ENCODE peak calls at places on chromosomes 7 and 10, in eight cellular contexts. One of them, this sample, is unnamed.

GRCh38 chr10:34251177-34251576 is 563.9 kb downstream of the PARD3 start:
- DNase-seq in T-helper 2 cell: no peak
- DNase-seq in tibial artery: no peak
- DNase-seq in Daoy: no peak
- DNase-seq in NCI-H2227 treated with DMSO at 0.1 percent for 48 hours: no peak
- DNase-seq in activated T-helper 1 cell treated with anti-CD3 and anti-CD28 coated beads, Interleukin-12 subunit alpha, Interleukin-12 subunit beta, Interleukin-2, Interleukin-4 antibody, amounts not matched to agents 30 ng/mL and 10 ng/mL and 1 ng/mL, durations not matched to agents 14 hours and 24 hours and 36 hours: no peak
- DNase-seq in glutamatergic neuron: no peak
- DNase-seq in mucosa of gallbladder: no peak
- DNase-seq in this sample: no peak

GRCh38 chr10:24989867-24990266 is 26.1 kb downstream of the ENKUR start:
- DNase-seq in glutamatergic neuron: no peak
- DNase-seq in Daoy: no peak
- DNase-seq in NCI-H2227 treated with DMSO at 0.1 percent for 48 hours: no peak
- DNase-seq in mucosa of gallbladder: no peak
- DNase-seq in activated T-helper 1 cell treated with anti-CD3 and anti-CD28 coated beads, Interleukin-12 subunit alpha, Interleukin-12 subunit beta, Interleukin-2, Interleukin-4 antibody, amounts not matched to agents 30 ng/mL and 10 ng/mL and 1 ng/mL, durations not matched to agents 14 hours and 24 hours and 36 hours: no peak
- DNase-seq in T-helper 2 cell: no peak
- DNase-seq in tibial artery: no peak
- DNase-seq in this sample: no peak

GRCh38 chr7:151756076-151756731 is 120.7 kb downstream of the PRKAG2 start:
- DNase-seq in mucosa of gallbladder: no peak
- DNase-seq in glutamatergic neuron: no peak
- DNase-seq in T-helper 2 cell: peak
- DNase-seq in tibial artery: no peak
- DNase-seq in Daoy: peak
- DNase-seq in NCI-H2227 treated with DMSO at 0.1 percent for 48 hours: no peak
- DNase-seq in activated T-helper 1 cell treated with anti-CD3 and anti-CD28 coated beads, Interleukin-12 subunit alpha, Interleukin-12 subunit beta, Interleukin-2, Interleukin-4 antibody, amounts not matched to agents 30 ng/mL and 10 ng/mL and 1 ng/mL, durations not matched to agents 14 hours and 24 hours and 36 hours: peak
- DNase-seq in this sample: peak

GRCh38 chr10:22676435-22676834 is 37.9 kb downstream of the PIP4K2A start:
- DNase-seq in T-helper 2 cell: no peak
- DNase-seq in NCI-H2227 treated with DMSO at 0.1 percent for 48 hours: no peak
- DNase-seq in Daoy: no peak
- DNase-seq in tibial artery: no peak
- DNase-seq in activated T-helper 1 cell treated with anti-CD3 and anti-CD28 coated beads, Interleukin-12 subunit alpha, Interleukin-12 subunit beta, Interleukin-2, Interleukin-4 antibody, amounts not matched to agents 30 ng/mL and 10 ng/mL and 1 ng/mL, durations not matched to agents 14 hours and 24 hours and 36 hours: no peak
- DNase-seq in mucosa of gallbladder: no peak
- DNase-seq in glutamatergic neuron: no peak
- DNase-seq in this sample: no peak

GRCh38 chr7:4762121-4763055 is 13.0 kb upstream of the AP5Z1 start:
- DNase-seq in glutamatergic neuron: no peak
- DNase-seq in NCI-H2227 treated with DMSO at 0.1 percent for 48 hours: no peak
- DNase-seq in tibial artery: no peak
- DNase-seq in mucosa of gallbladder: no peak
- DNase-seq in T-helper 2 cell: no peak
- DNase-seq in Daoy: no peak
- DNase-seq in activated T-helper 1 cell treated with anti-CD3 and anti-CD28 coated beads, Interleukin-12 subunit alpha, Interleukin-12 subunit beta, Interleukin-2, Interleukin-4 antibody, amounts not matched to agents 30 ng/mL and 10 ng/mL and 1 ng/mL, durations not matched to agents 14 hours and 24 hours and 36 hours: no peak
- DNase-seq in this sample: no peak

GRCh38 chr10:78894089-78894840 is 174.5 kb upstream of the ZMIZ1 start:
- DNase-seq in tibial artery: no peak
- DNase-seq in NCI-H2227 treated with DMSO at 0.1 percent for 48 hours: no peak
- DNase-seq in mucosa of gallbladder: no peak
- DNase-seq in glutamatergic neuron: no peak
- DNase-seq in activated T-helper 1 cell treated with anti-CD3 and anti-CD28 coated beads, Interleukin-12 subunit alpha, Interleukin-12 subunit beta, Interleukin-2, Interleukin-4 antibody, amounts not matched to agents 30 ng/mL and 10 ng/mL and 1 ng/mL, durations not matched to agents 14 hours and 24 hours and 36 hours: no peak
- DNase-seq in Daoy: no peak
- DNase-seq in T-helper 2 cell: no peak
- DNase-seq in this sample: no peak

GRCh38 chr7:24192053-24192452 is 91.9 kb upstream of the NPY start:
- DNase-seq in activated T-helper 1 cell treated with anti-CD3 and anti-CD28 coated beads, Interleukin-12 subunit alpha, Interleukin-12 subunit beta, Interleukin-2, Interleukin-4 antibody, amounts not matched to agents 30 ng/mL and 10 ng/mL and 1 ng/mL, durations not matched to agents 14 hours and 24 hours and 36 hours: no peak
- DNase-seq in T-helper 2 cell: no peak
- DNase-seq in NCI-H2227 treated with DMSO at 0.1 percent for 48 hours: no peak
- DNase-seq in tibial artery: no peak
- DNase-seq in Daoy: peak
- DNase-seq in glutamatergic neuron: no peak
- DNase-seq in mucosa of gallbladder: no peak
- DNase-seq in this sample: no peak

GRCh38 chr10:124722812-124723783 is 21.1 kb downstream of the FAM53B start:
- DNase-seq in mucosa of gallbladder: no peak
- DNase-seq in T-helper 2 cell: peak
- DNase-seq in NCI-H2227 treated with DMSO at 0.1 percent for 48 hours: no peak
- DNase-seq in Daoy: no peak
- DNase-seq in glutamatergic neuron: no peak
- DNase-seq in tibial artery: peak
- DNase-seq in activated T-helper 1 cell treated with anti-CD3 and anti-CD28 coated beads, Interleukin-12 subunit alpha, Interleukin-12 subunit beta, Interleukin-2, Interleukin-4 antibody, amounts not matched to agents 30 ng/mL and 10 ng/mL and 1 ng/mL, durations not matched to agents 14 hours and 24 hours and 36 hours: peak
- DNase-seq in this sample: no peak

GRCh38 chr7:25672476-25672875 is 444.2 kb upstream of the NPVF start:
- DNase-seq in glutamatergic neuron: no peak
- DNase-seq in tibial artery: no peak
- DNase-seq in Daoy: no peak
- DNase-seq in activated T-helper 1 cell treated with anti-CD3 and anti-CD28 coated beads, Interleukin-12 subunit alpha, Interleukin-12 subunit beta, Interleukin-2, Interleukin-4 antibody, amounts not matched to agents 30 ng/mL and 10 ng/mL and 1 ng/mL, durations not matched to agents 14 hours and 24 hours and 36 hours: no peak
- DNase-seq in mucosa of gallbladder: no peak
- DNase-seq in NCI-H2227 treated with DMSO at 0.1 percent for 48 hours: no peak
- DNase-seq in T-helper 2 cell: no peak
- DNase-seq in this sample: no peak

GRCh38 chr7:131753620-131754222 is 197.3 kb upstream of the PODXL start:
- DNase-seq in T-helper 2 cell: no peak
- DNase-seq in tibial artery: no peak
- DNase-seq in NCI-H2227 treated with DMSO at 0.1 percent for 48 hours: peak
- DNase-seq in glutamatergic neuron: peak
- DNase-seq in Daoy: peak
- DNase-seq in activated T-helper 1 cell treated with anti-CD3 and anti-CD28 coated beads, Interleukin-12 subunit alpha, Interleukin-12 subunit beta, Interleukin-2, Interleukin-4 antibody, amounts not matched to agents 30 ng/mL and 10 ng/mL and 1 ng/mL, durations not matched to agents 14 hours and 24 hours and 36 hours: no peak
- DNase-seq in mucosa of gallbladder: no peak
- DNase-seq in this sample: no peak

GRCh38 chr10:62087341-62087740 is 181.3 kb downstream of the RTKN2 start:
- DNase-seq in mucosa of gallbladder: no peak
- DNase-seq in NCI-H2227 treated with DMSO at 0.1 percent for 48 hours: no peak
- DNase-seq in activated T-helper 1 cell treated with anti-CD3 and anti-CD28 coated beads, Interleukin-12 subunit alpha, Interleukin-12 subunit beta, Interleukin-2, Interleukin-4 antibody, amounts not matched to agents 30 ng/mL and 10 ng/mL and 1 ng/mL, durations not matched to agents 14 hours and 24 hours and 36 hours: no peak
- DNase-seq in glutamatergic neuron: no peak
- DNase-seq in T-helper 2 cell: no peak
- DNase-seq in Daoy: no peak
- DNase-seq in tibial artery: no peak
- DNase-seq in this sample: no peak

GRCh38 chr10:74855027-74855426 is 28.6 kb downstream of the KAT6B start:
- DNase-seq in NCI-H2227 treated with DMSO at 0.1 percent for 48 hours: no peak
- DNase-seq in T-helper 2 cell: no peak
- DNase-seq in tibial artery: no peak
- DNase-seq in activated T-helper 1 cell treated with anti-CD3 and anti-CD28 coated beads, Interleukin-12 subunit alpha, Interleukin-12 subunit beta, Interleukin-2, Interleukin-4 antibody, amounts not matched to agents 30 ng/mL and 10 ng/mL and 1 ng/mL, durations not matched to agents 14 hours and 24 hours and 36 hours: no peak
- DNase-seq in mucosa of gallbladder: no peak
- DNase-seq in glutamatergic neuron: no peak
- DNase-seq in Daoy: no peak
- DNase-seq in this sample: no peak

GRCh38 chr7:16404631-16405030 is 16.7 kb downstream of the CRPPA start:
- DNase-seq in T-helper 2 cell: no peak
- DNase-seq in glutamatergic neuron: no peak
- DNase-seq in activated T-helper 1 cell treated with anti-CD3 and anti-CD28 coated beads, Interleukin-12 subunit alpha, Interleukin-12 subunit beta, Interleukin-2, Interleukin-4 antibody, amounts not matched to agents 30 ng/mL and 10 ng/mL and 1 ng/mL, durations not matched to agents 14 hours and 24 hours and 36 hours: no peak
- DNase-seq in NCI-H2227 treated with DMSO at 0.1 percent for 48 hours: no peak
- DNase-seq in Daoy: no peak
- DNase-seq in mucosa of gallbladder: no peak
- DNase-seq in tibial artery: no peak
- DNase-seq in this sample: no peak

GRCh38 chr7:140225562-140226249 is 48.9 kb upstream of the KDM7A start:
- DNase-seq in NCI-H2227 treated with DMSO at 0.1 percent for 48 hours: no peak
- DNase-seq in T-helper 2 cell: no peak
- DNase-seq in tibial artery: no peak
- DNase-seq in activated T-helper 1 cell treated with anti-CD3 and anti-CD28 coated beads, Interleukin-12 subunit alpha, Interleukin-12 subunit beta, Interleukin-2, Interleukin-4 antibody, amounts not matched to agents 30 ng/mL and 10 ng/mL and 1 ng/mL, durations not matched to agents 14 hours and 24 hours and 36 hours: peak
- DNase-seq in Daoy: no peak
- DNase-seq in mucosa of gallbladder: no peak
- DNase-seq in glutamatergic neuron: no peak
- DNase-seq in this sample: no peak

GRCh38 chr10:9302142-9302746 is 1247.8 kb downstream of the GATA3 start:
- DNase-seq in Daoy: peak
- DNase-seq in glutamatergic neuron: no peak
- DNase-seq in NCI-H2227 treated with DMSO at 0.1 percent for 48 hours: peak
- DNase-seq in tibial artery: no peak
- DNase-seq in activated T-helper 1 cell treated with anti-CD3 and anti-CD28 coated beads, Interleukin-12 subunit alpha, Interleukin-12 subunit beta, Interleukin-2, Interleukin-4 antibody, amounts not matched to agents 30 ng/mL and 10 ng/mL and 1 ng/mL, durations not matched to agents 14 hours and 24 hours and 36 hours: no peak
- DNase-seq in mucosa of gallbladder: no peak
- DNase-seq in T-helper 2 cell: no peak
- DNase-seq in this sample: no peak

GRCh38 chr10:128625926-128626325 is 499.7 kb upstream of the MKI67 start:
- DNase-seq in tibial artery: no peak
- DNase-seq in mucosa of gallbladder: no peak
- DNase-seq in T-helper 2 cell: no peak
- DNase-seq in activated T-helper 1 cell treated with anti-CD3 and anti-CD28 coated beads, Interleukin-12 subunit alpha, Interleukin-12 subunit beta, Interleukin-2, Interleukin-4 antibody, amounts not matched to agents 30 ng/mL and 10 ng/mL and 1 ng/mL, durations not matched to agents 14 hours and 24 hours and 36 hours: no peak
- DNase-seq in Daoy: no peak
- DNase-seq in glutamatergic neuron: no peak
- DNase-seq in NCI-H2227 treated with DMSO at 0.1 percent for 48 hours: no peak
- DNase-seq in this sample: no peak

GRCh38 chr7:2099036-2099957 is 133.4 kb downstream of the MAD1L1 start:
- DNase-seq in Daoy: peak
- DNase-seq in tibial artery: no peak
- DNase-seq in mucosa of gallbladder: no peak
- DNase-seq in NCI-H2227 treated with DMSO at 0.1 percent for 48 hours: no peak
- DNase-seq in glutamatergic neuron: no peak
- DNase-seq in activated T-helper 1 cell treated with anti-CD3 and anti-CD28 coated beads, Interleukin-12 subunit alpha, Interleukin-12 subunit beta, Interleukin-2, Interleukin-4 antibody, amounts not matched to agents 30 ng/mL and 10 ng/mL and 1 ng/mL, durations not matched to agents 14 hours and 24 hours and 36 hours: no peak
- DNase-seq in T-helper 2 cell: no peak
- DNase-seq in this sample: no peak

GRCh38 chr7:7212612-7213011 is 30.3 kb downstream of the C1GALT1 start:
- DNase-seq in activated T-helper 1 cell treated with anti-CD3 and anti-CD28 coated beads, Interleukin-12 subunit alpha, Interleukin-12 subunit beta, Interleukin-2, Interleukin-4 antibody, amounts not matched to agents 30 ng/mL and 10 ng/mL and 1 ng/mL, durations not matched to agents 14 hours and 24 hours and 36 hours: no peak
- DNase-seq in tibial artery: no peak
- DNase-seq in mucosa of gallbladder: no peak
- DNase-seq in Daoy: no peak
- DNase-seq in glutamatergic neuron: no peak
- DNase-seq in NCI-H2227 treated with DMSO at 0.1 percent for 48 hours: no peak
- DNase-seq in T-helper 2 cell: no peak
- DNase-seq in this sample: no peak

GRCh38 chr10:78491812-78492211 is 458.1 kb downstream of the RPS24 start:
- DNase-seq in tibial artery: no peak
- DNase-seq in Daoy: peak
- DNase-seq in glutamatergic neuron: no peak
- DNase-seq in activated T-helper 1 cell treated with anti-CD3 and anti-CD28 coated beads, Interleukin-12 subunit alpha, Interleukin-12 subunit beta, Interleukin-2, Interleukin-4 antibody, amounts not matched to agents 30 ng/mL and 10 ng/mL and 1 ng/mL, durations not matched to agents 14 hours and 24 hours and 36 hours: no peak
- DNase-seq in T-helper 2 cell: no peak
- DNase-seq in NCI-H2227 treated with DMSO at 0.1 percent for 48 hours: no peak
- DNase-seq in mucosa of gallbladder: no peak
- DNase-seq in this sample: no peak

GRCh38 chr10:63120554-63120953 is 12.6 kb upstream of the NRBF2 start:
- DNase-seq in Daoy: peak
- DNase-seq in activated T-helper 1 cell treated with anti-CD3 and anti-CD28 coated beads, Interleukin-12 subunit alpha, Interleukin-12 subunit beta, Interleukin-2, Interleukin-4 antibody, amounts not matched to agents 30 ng/mL and 10 ng/mL and 1 ng/mL, durations not matched to agents 14 hours and 24 hours and 36 hours: no peak
- DNase-seq in mucosa of gallbladder: no peak
- DNase-seq in glutamatergic neuron: peak
- DNase-seq in NCI-H2227 treated with DMSO at 0.1 percent for 48 hours: no peak
- DNase-seq in T-helper 2 cell: no peak
- DNase-seq in tibial artery: no peak
- DNase-seq in this sample: no peak